ENCODE peak calls at places on chromosomes 12 and 14, in eight cellular contexts. L, Q, R, X, B, S, F and V are unnamed samples.

GRCh38 chr14:101353422-101353821 is 207.9 kb upstream of the DIO3 start:
- DNase-seq in R (no peak), F (no peak), B (no peak), S (no peak), L (no peak), Q (no peak), X (no peak), V (no peak)

GRCh38 chr14:68247867-68248266 is 428.3 kb downstream of the RAD51B start:
- DNase-seq in Q (no peak), F (no peak), B (no peak), R (no peak), L (no peak), X (peak), S (peak), V (no peak)

GRCh38 chr14:34665785-34666425 is 36.0 kb upstream of the SNX6 start:
- DNase-seq in B (peak), R (no peak), Q (peak), X (peak), L (peak), S (peak), F (peak), V (no peak)

GRCh38 chr12:46442239-46442638 is 69.7 kb upstream of the SLC38A2 start:
- DNase-seq in R (no peak), X (peak), B (peak), Q (no peak), L (no peak), F (no peak), S (peak), V (no peak)

GRCh38 chr12:127926004-127926403 is 341.0 kb upstream of the TMEM132C start:
- DNase-seq in R (no peak), S (peak), L (no peak), X (no peak), F (no peak), B (no peak), Q (peak), V (no peak)

GRCh38 chr12:130286041-130286440 is 51.6 kb upstream of the PIWIL1 start:
- DNase-seq in B (no peak), X (no peak), F (no peak), L (no peak), R (no peak), Q (no peak), S (no peak), V (no peak)

GRCh38 chr12:131045705-131046460 is 92.2 kb downstream of the ADGRD1 start:
- DNase-seq in B (no peak), L (no peak), S (no peak), Q (no peak), F (no peak), X (no peak), R (no peak), V (no peak)

GRCh38 chr12:43824207-43824775 is 11.6 kb upstream of the TMEM117 start:
- DNase-seq in L (no peak), X (no peak), R (no peak), Q (no peak), B (no peak), F (no peak), S (no peak), V (no peak)

GRCh38 chr12:121295123-121295745 is 1.3 kb downstream of the CAMKK2 start:
- DNase-seq in Q (no peak), F (no peak), B (no peak), R (no peak), S (no peak), X (no peak), L (no peak), V (no peak)

GRCh38 chr14:23951590-23952143 is 1.9 kb upstream of the DHRS4 start:
- DNase-seq in X (no peak), B (no peak), L (no peak), R (no peak), F (no peak), S (peak), Q (no peak), V (no peak)

GRCh38 chr12:6363330-6364036 is 11.9 kb downstream of the SCNN1A start:
- DNase-seq in X (peak), R (peak), Q (no peak), S (peak), F (peak), B (no peak), L (no peak), V (no peak)

GRCh38 chr14:94145902-94146527 is 16.6 kb upstream of the IFI27L2 start:
- DNase-seq in B (no peak), S (no peak), R (peak), L (no peak), X (no peak), Q (no peak), F (no peak), V (no peak)

GRCh38 chr12:127240249-127240929 is 1026.6 kb upstream of the TMEM132C start:
- DNase-seq in R (no peak), S (no peak), F (no peak), B (no peak), L (no peak), Q (no peak), X (no peak), V (no peak)

GRCh38 chr14:89669209-89669608 is 252.2 kb upstream of the FOXN3 start:
- DNase-seq in F (no peak), X (no peak), R (no peak), L (no peak), B (no peak), S (no peak), Q (no peak), V (no peak)

GRCh38 chr14:103854017-103854808 is 6.8 kb upstream of the PPP1R13B start:
- DNase-seq in L (no peak), B (no peak), Q (no peak), S (no peak), R (no peak), X (no peak), F (no peak), V (no peak)

GRCh38 chr14:64594438-64594837 is 44.7 kb downstream of the PPP1R36 start:
- DNase-seq in F (no peak), X (no peak), R (no peak), L (no peak), Q (no peak), S (no peak), B (no peak), V (no peak)

GRCh38 chr14:93186461-93186860 is 1.3 kb downstream of the LYSET start:
- DNase-seq in S (no peak), L (no peak), B (no peak), F (no peak), X (no peak), Q (no peak), R (no peak), V (no peak)

GRCh38 chr12:121499929-121500793 is 80.7 kb downstream of the KDM2B start:
- DNase-seq in S (peak), F (peak), R (peak), Q (peak), X (peak), L (peak), B (peak), V (no peak)

GRCh38 chr14:69713127-69713800 is 53.7 kb upstream of the SRSF5 start:
- DNase-seq in S (no peak), L (no peak), R (no peak), F (no peak), X (no peak), Q (no peak), B (no peak), V (no peak)

GRCh38 chr14:52837451-52837850 is 46.0 kb upstream of the GNPNAT1 start:
- DNase-seq in F (no peak), X (no peak), B (no peak), Q (no peak), S (no peak), R (no peak), L (no peak), V (no peak)

GRCh38 chr12:77932216-77932615 is 101.5 kb downstream of the NAV3 start:
- DNase-seq in X (no peak), S (no peak), Q (no peak), B (no peak), L (no peak), F (no peak), R (no peak), V (peak)

GRCh38 chr14:31990959-31991541 is 86.1 kb upstream of the ARHGAP5 start:
- DNase-seq in Q (no peak), S (peak), B (no peak), L (no peak), R (no peak), F (no peak), X (peak), V (no peak)

GRCh38 chr12:51071663-51072062 is 11.7 kb downstream of the CSRNP2 start:
- DNase-seq in L (no peak), R (no peak), S (no peak), F (no peak), Q (no peak), X (no peak), B (no peak), V (no peak)

GRCh38 chr12:49889361-49890095 is 14.2 kb downstream of the FAIM2 start:
- DNase-seq in L (no peak), B (no peak), R (no peak), S (no peak), Q (no peak), F (no peak), X (no peak), V (no peak)